ENCODE peak calls at places on chromosomes 13 and 19, in six cellular contexts. Q, Z, P, J, W and G are unnamed samples.

GRCh38 chr13:75872970-75873369 is 236.8 kb downstream of the LMO7 start:
- DNase-seq in Q (no peak), Z (no peak), P (no peak), J (no peak), W (no peak), G (no peak)

GRCh38 chr13:29901714-29902631 is 51.6 kb upstream of the UBL3 start:
- DNase-seq in Q (peak; percentile 95), Z (peak; percentile 71), P (peak; percentile 94), J (peak; percentile 95), W (peak; percentile 25), G (peak; percentile 3)

GRCh38 chr19:49490287-49491029 is 3.0 kb downstream of the RPL13A start:
- DNase-seq in Q (no peak), Z (no peak), P (no peak), J (no peak), W (no peak), G (no peak)

GRCh38 chr19:844300-844971 is 3.6 kb downstream of the PRTN3 start:
- DNase-seq in Q (no peak), Z (no peak), P (no peak), J (no peak), W (no peak), G (no peak)

GRCh38 chr13:24083722-24084421 is 76.6 kb upstream of the SPATA13 start:
- DNase-seq in Q (peak; percentile 18), Z (no peak), P (no peak), J (no peak), W (no peak), G (no peak)

GRCh38 chr19:54208784-54209057 is 8.1 kb downstream of the RPS9 start:
- DNase-seq in Q (no peak), Z (no peak), P (peak; percentile 26), J (no peak), W (peak; percentile 36), G (no peak)

GRCh38 chr13:27954406-27954851 is 14.7 kb downstream of the CDX2 start:
- DNase-seq in Q (peak; percentile 51), Z (no peak), P (peak; percentile 60), J (peak; percentile 49), W (peak; percentile 63), G (no peak)

GRCh38 chr13:23081246-23081645 is 99.5 kb upstream of the SGCG start:
- DNase-seq in Q (peak; percentile 74), Z (peak; percentile 14), P (no peak), J (no peak), W (no peak), G (no peak)

GRCh38 chr19:15636026-15636425 is 4.7 kb upstream of the CYP4F3 start:
- DNase-seq in Q (no peak), Z (no peak), P (no peak), J (no peak), W (no peak), G (no peak)

GRCh38 chr19:19632661-19633060 is 4.6 kb upstream of the LPAR2 start:
- DNase-seq in Q (no peak), Z (no peak), P (no peak), J (no peak), W (no peak), G (no peak)

GRCh38 chr19:11624064-11624463 is 26.8 kb downstream of the ZNF627 start:
- DNase-seq in Q (peak; percentile 79), Z (peak; percentile 34), P (peak; percentile 46), J (peak; percentile 55), W (no peak), G (no peak)

GRCh38 chr19:52188822-52189744 is 769 bp upstream of the PPP2R1A start:
- DNase-seq in Q (peak; percentile 75), Z (no peak), P (no peak), J (peak; percentile 85), W (no peak), G (no peak)

GRCh38 chr13:99155821-99156220 is 44.8 kb upstream of the UBAC2 start:
- DNase-seq in Q (no peak), Z (no peak), P (no peak), J (no peak), W (no peak), G (no peak)

GRCh38 chr19:6499052-6499790 is 2.9 kb downstream of the TUBB4A start:
- DNase-seq in Q (no peak), Z (no peak), P (no peak), J (no peak), W (no peak), G (no peak)

GRCh38 chr19:35484637-35485036 is 5.6 kb downstream of the KRTDAP start:
- DNase-seq in Q (no peak), Z (no peak), P (no peak), J (no peak), W (no peak), G (no peak)

GRCh38 chr19:44212865-44213346 is 574 bp downstream of the ZNF227 start:
- DNase-seq in Q (peak; percentile 69), Z (peak; percentile 9), P (peak; percentile 65), J (peak; percentile 53), W (no peak), G (no peak)

GRCh38 chr19:45693168-45693788 is 812 bp downstream of the QPCTL start:
- DNase-seq in Q (peak; percentile 86), Z (peak; percentile 79), P (peak; percentile 85), J (peak; percentile 95), W (peak; percentile 86), G (peak; percentile 61)

GRCh38 chr19:41431426-41432386 is 4.5 kb upstream of the B3GNT8 start:
- DNase-seq in Q (peak; percentile 49), Z (no peak), P (peak; percentile 44), J (peak; percentile 34), W (no peak), G (no peak)

GRCh38 chr13:38697628-38698333 is 10.9 kb downstream of the FREM2 start:
- DNase-seq in Q (peak; percentile 17), Z (no peak), P (no peak), J (no peak), W (no peak), G (no peak)

DNA sequence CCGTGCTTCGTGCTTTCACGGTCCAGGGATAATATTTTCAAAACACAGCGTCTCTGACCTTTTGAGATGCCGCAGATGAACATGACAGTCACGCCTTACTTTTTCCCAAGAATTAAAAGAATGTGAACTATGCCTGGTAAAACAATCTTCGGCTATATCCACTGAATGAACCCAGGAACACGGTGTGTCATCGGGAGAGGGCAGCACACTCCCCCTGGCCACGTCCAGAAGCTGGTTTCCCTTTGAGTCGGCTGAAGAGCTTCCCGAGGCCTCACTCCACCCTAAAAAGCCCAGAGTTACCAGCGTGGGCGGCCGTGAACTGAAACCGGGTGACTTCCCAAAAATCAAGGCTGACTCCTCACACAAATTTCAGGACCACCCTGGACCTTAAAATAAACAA is 22.9 kb upstream of the SHISA2 start:
- DNase-seq in Q (peak; percentile 26), Z (peak; percentile 44), P (peak; percentile 15), J (peak; percentile 80), W (no peak), G (no peak)
- H3K4me3 ChIP-seq in Q (no peak overlapping the region), Z (no peak overlapping the region), P (peak overlapping the region; percentile 9), J (no peak overlapping the region), W (no peak overlapping the region), G (no peak overlapping the region)

GRCh38 chr19:2544576-2545415 is 68.9 kb downstream of the GADD45B start:
- DNase-seq in Q (no peak), Z (no peak), P (no peak), J (no peak), W (no peak), G (no peak)

GRCh38 chr19:2548966-2549365 is 73.0 kb downstream of the GADD45B start:
- DNase-seq in Q (no peak), Z (no peak), P (no peak), J (no peak), W (no peak), G (no peak)

GRCh38 chr19:2547721-2548120 is 71.8 kb downstream of the GADD45B start:
- DNase-seq in Q (no peak), Z (no peak), P (no peak), J (no peak), W (no peak), G (no peak)

GRCh38 chr19:2546128-2547032 is 70.5 kb downstream of the GADD45B start:
- DNase-seq in Q (no peak), Z (no peak), P (peak; percentile 86), J (no peak), W (peak; percentile 56), G (no peak)

GRCh38 chr19:2547033-2547680 is 71.2 kb downstream of the GADD45B start:
- DNase-seq in Q (no peak), Z (no peak), P (no peak), J (no peak), W (no peak), G (no peak)
- H3K4me3 ChIP-seq in Q (no peak overlapping the region), Z (no peak overlapping the region), P (no peak overlapping the region), J (no peak overlapping the region), W (no peak overlapping the region), G (no peak overlapping the region)

GRCh38 chr19:27754700-27755099 is 1458.3 kb downstream of the UQCRFS1 start:
- DNase-seq in Q (no peak), Z (no peak), P (no peak), J (no peak), W (no peak), G (no peak)
- H3K4me3 ChIP-seq in Q (no peak overlapping the region), Z (no peak overlapping the region), P (no peak overlapping the region), J (no peak overlapping the region), W (no peak overlapping the region), G (no peak overlapping the region)

GRCh38 chr13:37602743-37603381 is 4.3 kb upstream of the POSTN start:
- DNase-seq in Q (peak; percentile 70), Z (no peak), P (peak; percentile 43), J (peak; percentile 75), W (no peak), G (no peak)

GRCh38 chr13:37608750-37609339 is 10.3 kb upstream of the POSTN start:
- DNase-seq in Q (peak; percentile 38), Z (no peak), P (peak; percentile 17), J (peak; percentile 58), W (no peak), G (no peak)
- H3K4me3 ChIP-seq in Q (no peak overlapping the region), Z (no peak overlapping the region), P (no peak overlapping the region), J (no peak overlapping the region), W (no peak overlapping the region), G (no peak overlapping the region)

GRCh38 chr13:41356788-41357187 is 45.7 kb downstream of the NAA16 start:
- DNase-seq in Q (no peak), Z (no peak), P (no peak), J (no peak), W (no peak), G (peak; percentile 51)

GRCh38 chr13:41354416-41354815 is 43.3 kb downstream of the NAA16 start:
- DNase-seq in Q (peak; percentile 6), Z (no peak), P (no peak), J (no peak), W (no peak), G (no peak)

DNA sequence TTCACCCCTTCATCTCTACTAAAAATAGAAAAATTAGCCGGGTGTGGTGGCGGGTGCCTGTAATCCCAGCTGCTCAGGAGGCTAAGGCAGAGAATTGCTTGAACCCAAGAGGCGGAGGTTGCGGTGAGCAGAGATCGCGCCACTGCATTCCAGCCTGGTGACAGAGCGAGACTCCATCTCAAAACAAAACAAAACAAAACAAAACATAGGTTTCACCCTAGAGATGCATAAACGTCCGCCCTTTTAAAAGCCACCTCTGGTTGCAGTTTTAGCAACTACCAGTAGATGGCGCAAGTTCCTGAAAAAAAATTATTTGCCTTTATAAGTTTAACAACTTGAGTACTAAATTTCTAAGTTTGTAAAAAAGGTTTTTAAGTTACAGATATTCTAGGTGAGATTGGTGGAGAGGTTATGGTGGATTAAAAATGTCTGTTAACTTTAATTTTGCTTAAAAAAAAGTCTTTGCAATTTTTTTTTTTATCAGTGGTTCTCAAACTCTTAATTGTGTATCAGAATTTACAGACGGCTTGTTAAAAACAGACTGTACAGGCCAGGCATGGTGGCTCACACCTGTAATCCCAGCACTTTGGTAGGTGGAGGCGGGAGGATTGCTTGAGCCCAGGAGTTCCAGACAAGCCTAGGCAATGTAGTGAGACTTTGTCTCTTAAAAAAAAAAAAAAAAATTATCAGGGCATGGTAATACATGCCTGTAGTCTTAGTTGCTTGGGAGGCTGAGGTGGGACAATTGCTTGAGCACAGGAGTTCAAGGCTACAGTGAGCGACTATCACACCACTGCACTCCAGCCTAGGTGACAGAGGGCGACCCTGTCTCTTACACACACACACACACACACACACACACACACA is 42.1 kb downstream of the NAA16 start:
- DNase-seq in Q (peak; percentile 49), Z (peak; percentile 5), P (peak; percentile 82), J (peak; percentile 77), W (peak; percentile 24), G (peak; percentile 63)
- H3K4me3 ChIP-seq in Q (no peak overlapping the region), Z (no peak overlapping the region), P (no peak overlapping the region), J (no peak overlapping the region), W (no peak overlapping the region), G (no peak overlapping the region)